ENCODE peak calls at places on chromosomes 6 and 20, in nine cellular contexts. U, G, D, B, H, T, M, R and S are unnamed samples.

GRCh38 chr6:33746651-33747100 is at the start of gene IP6K3:
- DNase-seq in U (no peak), G (no peak), D (no peak), B (no peak), H (no peak), T (no peak), M (no peak), R (no peak), S (no peak)

GRCh38 chr20:60528141-60528540 is 569.9 kb downstream of the CDH26 start:
- DNase-seq in U (no peak), G (no peak), D (no peak), B (no peak), H (no peak), T (no peak), M (no peak), R (no peak), S (no peak)

GRCh38 chr6:142617158-142617557 is 315.4 kb downstream of the ADGRG6 start:
- DNase-seq in U (no peak), G (no peak), D (no peak), B (no peak), H (no peak), T (no peak), M (no peak), R (no peak), S (no peak)

GRCh38 chr20:24766826-24767622 is 182.0 kb upstream of the CST7 start:
- DNase-seq in U (no peak), G (no peak), D (no peak), B (no peak), H (no peak), T (peak; percentile 30), M (no peak), R (no peak), S (no peak)

GRCh38 chr20:19495905-19496703 is 262.0 kb upstream of the RIN2 start:
- DNase-seq in U (no peak), G (no peak), D (no peak), B (no peak), H (no peak), T (no peak), M (no peak), R (no peak), S (no peak)

GRCh38 chr6:99330159-99330558 is 19.3 kb downstream of the FAXC start:
- DNase-seq in U (peak; percentile 48), G (peak; percentile 67), D (peak; percentile 69), B (peak; percentile 15), H (no peak), T (peak; percentile 76), M (peak; percentile 78), R (peak; percentile 13), S (no peak)

GRCh38 chr6:150119256-150119655 is 23.6 kb upstream of the PPP1R14C start:
- DNase-seq in U (no peak), G (no peak), D (no peak), B (no peak), H (no peak), T (no peak), M (peak; percentile 22), R (no peak), S (no peak)

GRCh38 chr20:53918949-53919361 is 151.4 kb downstream of the BCAS1 start:
- DNase-seq in U (no peak), G (peak; percentile 56), D (no peak), B (no peak), H (peak; percentile 99), T (peak; percentile 90), M (no peak), R (no peak), S (no peak)

GRCh38 chr6:24858154-24858801 is 59.6 kb upstream of the ARMH2 start:
- DNase-seq in U (peak; percentile 61), G (no peak), D (peak; percentile 22), B (no peak), H (no peak), T (no peak), M (peak; percentile 63), R (no peak), S (no peak)

GRCh38 chr6:41428402-41428994 is 93.1 kb downstream of the NCR2 start:
- DNase-seq in U (no peak), G (no peak), D (no peak), B (no peak), H (peak; percentile 39), T (no peak), M (no peak), R (no peak), S (no peak)

GRCh38 chr6:108133594-108134179 is 32.1 kb upstream of the NR2E1 start:
- DNase-seq in U (no peak), G (peak; percentile 49), D (no peak), B (no peak), H (peak; percentile 74), T (peak; percentile 97), M (peak; percentile 76), R (peak; percentile 47), S (peak; percentile 50)

GRCh38 chr20:4555188-4555893 is 166.4 kb upstream of the PRND start:
- DNase-seq in U (no peak), G (no peak), D (no peak), B (no peak), H (no peak), T (no peak), M (peak; percentile 40), R (peak; percentile 65), S (no peak)

GRCh38 chr20:20065366-20065765 is 13.0 kb downstream of the CFAP61 start:
- DNase-seq in U (no peak), G (no peak), D (no peak), B (no peak), H (no peak), T (no peak), M (no peak), R (no peak), S (no peak)

GRCh38 chr20:37919389-37920040 is 16.6 kb downstream of the VSTM2L start:
- DNase-seq in U (no peak), G (no peak), D (no peak), B (no peak), H (no peak), T (no peak), M (no peak), R (no peak), S (no peak)

GRCh38 chr6:41332842-41333736 is 2.3 kb upstream of the NCR2 start:
- DNase-seq in U (no peak), G (no peak), D (no peak), B (no peak), H (no peak), T (no peak), M (no peak), R (no peak), S (no peak)

GRCh38 chr6:168189679-168190405 is 110.8 kb upstream of the FRMD1 start:
- DNase-seq in U (no peak), G (no peak), D (no peak), B (no peak), H (no peak), T (peak; percentile 36), M (no peak), R (no peak), S (no peak)

GRCh38 chr6:148440877-148441453 is 98.3 kb downstream of the SASH1 start:
- DNase-seq in U (no peak), G (no peak), D (peak; percentile 96), B (no peak), H (peak; percentile 74), T (peak; percentile 38), M (peak; percentile 98), R (peak; percentile 95), S (no peak)

GRCh38 chr6:3013486-3013885 is 13.8 kb downstream of the NQO2 start:
- DNase-seq in U (no peak), G (no peak), D (no peak), B (no peak), H (no peak), T (peak; percentile 42), M (peak; percentile 55), R (no peak), S (no peak)

GRCh38 chr6:165925474-165926156 is 242.0 kb downstream of the TBXT start:
- DNase-seq in U (no peak), G (no peak), D (no peak), B (no peak), H (no peak), T (no peak), M (peak; percentile 15), R (no peak), S (no peak)

GRCh38 chr20:23049201-23049932 is at the start of gene THBD:
- DNase-seq in U (peak; percentile 34), G (no peak), D (no peak), B (no peak), H (no peak), T (peak; percentile 85), M (peak; percentile 56), R (peak; percentile 79), S (peak; percentile 39)

GRCh38 chr6:17705778-17706579 is 746 bp downstream of the NUP153 start:
- DNase-seq in U (peak; percentile 91), G (peak; percentile 36), D (no peak), B (peak; percentile 81), H (peak; percentile 78), T (peak; percentile 85), M (peak; percentile 61), R (no peak), S (peak; percentile 88)

GRCh38 chr6:159106627-159107241 is 61.9 kb upstream of the TAGAP start:
- DNase-seq in U (peak; percentile 88), G (peak; percentile 89), D (no peak), B (peak; percentile 84), H (peak; percentile 87), T (peak; percentile 94), M (peak; percentile 52), R (no peak), S (peak; percentile 88)

GRCh38 chr6:46584586-46584985 is 68.0 kb downstream of the CYP39A1 start:
- DNase-seq in U (no peak), G (no peak), D (no peak), B (no peak), H (no peak), T (no peak), M (no peak), R (no peak), S (no peak)

GRCh38 chr20:826695-827323 is 6.7 kb upstream of the FAM110A start:
- DNase-seq in U (no peak), G (no peak), D (no peak), B (no peak), H (no peak), T (no peak), M (no peak), R (no peak), S (no peak)

GRCh38 chr20:23245553-23246128 is 105.0 kb upstream of the NXT1 start:
- DNase-seq in U (peak; percentile 48), G (peak; percentile 33), D (no peak), B (no peak), H (no peak), T (peak; percentile 89), M (peak; percentile 69), R (no peak), S (peak; percentile 36)

GRCh38 chr6:54448617-54449016 is 140.4 kb downstream of the TINAG start:
- DNase-seq in U (no peak), G (no peak), D (no peak), B (no peak), H (no peak), T (no peak), M (no peak), R (no peak), S (no peak)

GRCh38 chr6:157449610-157450009 is 68.6 kb downstream of the ZDHHC14 start:
- DNase-seq in U (no peak), G (no peak), D (peak; percentile 4), B (no peak), H (no peak), T (no peak), M (peak; percentile 3), R (no peak), S (no peak)

GRCh38 chr20:24993337-24994185 is 1.0 kb upstream of the APMAP start:
- DNase-seq in U (no peak), G (peak; percentile 82), D (no peak), B (no peak), H (peak; percentile 69), T (peak; percentile 10), M (peak; percentile 69), R (no peak), S (no peak)

GRCh38 chr6:3209114-3210023 is 18.1 kb downstream of the TUBB2B start:
- DNase-seq in U (peak; percentile 69), G (no peak), D (peak; percentile 91), B (no peak), H (peak; percentile 85), T (peak; percentile 95), M (peak; percentile 93), R (no peak), S (no peak)

GRCh38 chr6:27472182-27472616 is 706 bp downstream of the ZNF184 start:
- DNase-seq in U (no peak), G (peak; percentile 79), D (peak; percentile 49), B (peak; percentile 65), H (peak; percentile 78), T (no peak), M (peak; percentile 81), R (peak; percentile 36), S (no peak)

GRCh38 chr20:25282796-25283195 is 34.9 kb downstream of the PYGB start:
- DNase-seq in U (no peak), G (no peak), D (no peak), B (no peak), H (no peak), T (no peak), M (no peak), R (no peak), S (peak; percentile 5)